ENCODE peak calls at places on chromosomes 13 and 19, in six cellular contexts. Q is HCT116; B is effector memory CD4-positive, alpha-beta T cell; U is upper lobe of left lung; X is ovary; H is H1. R is an unnamed sample.

GRCh38 chr19:8046569-8047165 is 5.9 kb upstream of the CCL25 start:
- DNase-seq in Q (no peak), B (no peak), U (no peak), X (no peak), H (no peak), R (no peak)

GRCh38 chr19:3365447-3366103 is 808 bp upstream of the NFIC start:
- DNase-seq in Q (peak; percentile 40), B (no peak), U (peak; percentile 73), X (peak; percentile 69), H (no peak), R (no peak)

GRCh38 chr19:12995596-12996541 is 594 bp downstream of the NFIX start:
- DNase-seq in Q (no peak), B (no peak), U (no peak), X (peak; percentile 75), H (no peak), R (no peak)

GRCh38 chr19:1469936-1470863 is 8.8 kb downstream of the C19orf25 start:
- DNase-seq in Q (peak; percentile 42), B (peak; percentile 45), U (no peak), X (peak; percentile 72), H (no peak), R (no peak)

GRCh38 chr19:45780448-45781281 is 1.6 kb downstream of the DMPK start:
- DNase-seq in Q (no peak), B (no peak), U (no peak), X (peak; percentile 43), H (no peak), R (no peak)

GRCh38 chr13:52749446-52749845 is 9.8 kb upstream of the CNMD start:
- DNase-seq in Q (no peak), B (no peak), U (no peak), X (no peak), H (no peak), R (no peak)

GRCh38 chr13:39102981-39103490 is 64.8 kb downstream of the NHLRC3 start:
- DNase-seq in Q (no peak), B (no peak), U (no peak), X (no peak), H (no peak), R (no peak)

GRCh38 chr13:44471686-44472085 is 98.1 kb downstream of the SERP2 start:
- DNase-seq in Q (no peak), B (no peak), U (no peak), X (no peak), H (no peak), R (no peak)

GRCh38 chr19:3556978-3557460 is 367 bp downstream of the MFSD12 start:
- DNase-seq in Q (no peak), B (peak; percentile 66), U (peak; percentile 49), X (no peak), H (no peak), R (no peak)

GRCh38 chr13:99806671-99807070 is 164.9 kb downstream of the ZIC5 start:
- DNase-seq in Q (no peak), B (no peak), U (no peak), X (no peak), H (no peak), R (no peak)

GRCh38 chr13:109389892-109390345 is 396.5 kb downstream of the IRS2 start:
- DNase-seq in Q (no peak), B (no peak), U (no peak), X (no peak), H (no peak), R (no peak)

GRCh38 chr13:53691417-53691816 is 662.8 kb downstream of the OLFM4 start:
- DNase-seq in Q (no peak), B (no peak), U (no peak), X (no peak), H (no peak), R (no peak)

GRCh38 chr19:2631213-2631821 is 71.2 kb downstream of the GNG7 start:
- DNase-seq in Q (no peak), B (no peak), U (no peak), X (no peak), H (no peak), R (no peak)

GRCh38 chr19:56690668-56691067 is 19.1 kb upstream of the ZNF835 start:
- DNase-seq in Q (no peak), B (no peak), U (no peak), X (no peak), H (no peak), R (no peak)

GRCh38 chr13:51781246-51782022 is 22.5 kb downstream of the DHRS12 start:
- DNase-seq in Q (peak; percentile 18), B (no peak), U (peak; percentile 59), X (no peak), H (no peak), R (no peak)

GRCh38 chr13:113117956-113118327 is 4.7 kb upstream of the F10 start:
- DNase-seq in Q (no peak), B (no peak), U (peak; percentile 4), X (peak; percentile 8), H (no peak), R (no peak)

GRCh38 chr13:84137292-84137691 is 255.0 kb upstream of the SLITRK1 start:
- DNase-seq in Q (no peak), B (peak; percentile 37), U (peak; percentile 26), X (no peak), H (no peak), R (no peak)

GRCh38 chr19:44747739-44748425 is 626 bp upstream of the BCL3 start:
- DNase-seq in Q (no peak), B (peak; percentile 18), U (peak; percentile 80), X (peak; percentile 76), H (no peak), R (no peak)

GRCh38 chr19:6484251-6484650 is 2.7 kb upstream of the DENND1C start:
- DNase-seq in Q (no peak), B (no peak), U (peak; percentile 61), X (no peak), H (no peak), R (no peak)

GRCh38 chr19:55304980-55305379 is 20.2 kb downstream of the TMEM150B start:
- DNase-seq in Q (no peak), B (no peak), U (no peak), X (no peak), H (no peak), R (no peak)

GRCh38 chr13:68984688-68985319 is 1122.8 kb upstream of the ATXN8OS start:
- DNase-seq in Q (no peak), B (no peak), U (no peak), X (no peak), H (no peak), R (no peak)

GRCh38 chr19:29577662-29577963 is 28.5 kb upstream of the POP4 start:
- DNase-seq in Q (no peak), B (no peak), U (no peak), X (no peak), H (no peak), R (no peak)

GRCh38 chr19:29574518-29574917 is 31.6 kb upstream of the POP4 start:
- DNase-seq in Q (no peak), B (no peak), U (no peak), X (no peak), H (no peak), R (no peak)

GRCh38 chr19:29578349-29578748 is 27.7 kb upstream of the POP4 start:
- DNase-seq in Q (no peak), B (no peak), U (no peak), X (no peak), H (no peak), R (no peak)

GRCh38 chr19:29576761-29577661 is 29.1 kb upstream of the POP4 start:
- DNase-seq in Q (no peak), B (no peak), U (no peak), X (no peak), H (no peak), R (no peak)

GRCh38 chr19:29576043-29576442 is 30.0 kb upstream of the POP4 start:
- DNase-seq in Q (no peak), B (no peak), U (no peak), X (no peak), H (no peak), R (no peak)
- H3K27me3 ChIP-seq in Q (peaks cover 75% of the 10 kb centered on the region), B (peaks cover 8% of the 10 kb centered on the region), U (no peaks in the 10 kb centered on the region), X (no peaks in the 10 kb centered on the region), H (no peaks in the 10 kb centered on the region), R (no peaks in the 10 kb centered on the region)

DNA sequence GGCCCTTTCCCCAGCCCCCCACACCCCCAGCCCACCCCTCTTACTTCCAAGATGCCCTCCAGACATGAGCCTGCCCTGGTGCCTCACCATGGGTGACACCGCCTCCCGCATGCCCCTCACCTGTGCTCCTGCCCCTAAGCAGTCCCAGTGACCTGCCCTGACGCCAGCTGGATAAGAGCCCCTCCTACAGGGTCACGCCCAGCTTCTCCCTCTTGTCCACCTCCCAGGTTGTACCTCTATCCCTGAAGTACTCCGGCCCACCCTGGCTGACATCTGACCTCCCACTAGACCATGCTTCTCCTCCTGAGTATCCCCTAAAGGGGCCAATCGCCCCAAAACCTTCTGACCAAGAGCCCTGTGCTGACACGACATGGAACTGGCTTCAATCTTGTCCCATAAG is 51.3 kb downstream of the COLGALT1 start:
- DNase-seq in Q (no peak), B (no peak), U (no peak), X (peak; percentile 38), H (no peak), R (no peak)
- H3K27ac ChIP-seq in Q (peak overlapping the region; percentile 87), B (no peak overlapping the region), U (peak overlapping the region; percentile 67), X (no peak overlapping the region), H (no peak overlapping the region), R (no peak overlapping the region)

DNA sequence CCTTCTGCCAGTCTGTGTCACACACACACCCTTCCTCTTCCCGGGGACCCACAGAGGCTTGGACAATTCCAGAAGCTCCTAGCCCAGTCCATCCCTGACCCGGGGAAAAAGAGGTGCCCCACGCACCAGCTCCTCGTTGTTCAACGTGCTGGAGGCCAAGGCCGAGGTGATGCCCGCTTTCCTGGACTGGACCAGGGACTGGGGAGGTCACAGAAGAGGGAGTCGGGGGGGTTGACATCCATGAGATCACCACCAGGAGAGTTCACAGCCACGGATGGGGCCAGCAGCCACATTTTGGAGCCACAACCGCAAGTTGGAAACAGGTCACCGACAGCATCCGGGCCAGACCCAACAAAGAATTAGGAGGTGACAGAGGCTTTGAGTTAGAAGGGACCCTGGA is 39.4 kb downstream of the UNC13A start:
- DNase-seq in Q (no peak), B (no peak), U (no peak), X (no peak), H (no peak), R (no peak)
- H3K36me3 ChIP-seq in Q (no peaks in the 10 kb centered on the region), B (no peaks in the 10 kb centered on the region), U (no peaks in the 10 kb centered on the region), X (no peaks in the 10 kb centered on the region), H (peaks cover 10% of the 10 kb centered on the region), R (peaks cover 23% of the 10 kb centered on the region)

GRCh38 chr13:97231832-97232201 is 9.7 kb downstream of the MBNL2 start:
- DNase-seq in Q (no peak), B (no peak), U (no peak), X (no peak), H (no peak), R (no peak)

GRCh38 chr13:97233499-97233898 is 11.4 kb downstream of the MBNL2 start:
- DNase-seq in Q (no peak), B (no peak), U (no peak), X (no peak), H (no peak), R (no peak)

GRCh38 chr13:97235549-97236206 is 13.5 kb downstream of the MBNL2 start:
- DNase-seq in Q (no peak), B (no peak), U (no peak), X (no peak), H (no peak), R (no peak)

GRCh38 chr13:97234742-97235141 is 12.6 kb downstream of the MBNL2 start:
- DNase-seq in Q (no peak), B (no peak), U (peak; percentile 69), X (no peak), H (no peak), R (no peak)

DNA sequence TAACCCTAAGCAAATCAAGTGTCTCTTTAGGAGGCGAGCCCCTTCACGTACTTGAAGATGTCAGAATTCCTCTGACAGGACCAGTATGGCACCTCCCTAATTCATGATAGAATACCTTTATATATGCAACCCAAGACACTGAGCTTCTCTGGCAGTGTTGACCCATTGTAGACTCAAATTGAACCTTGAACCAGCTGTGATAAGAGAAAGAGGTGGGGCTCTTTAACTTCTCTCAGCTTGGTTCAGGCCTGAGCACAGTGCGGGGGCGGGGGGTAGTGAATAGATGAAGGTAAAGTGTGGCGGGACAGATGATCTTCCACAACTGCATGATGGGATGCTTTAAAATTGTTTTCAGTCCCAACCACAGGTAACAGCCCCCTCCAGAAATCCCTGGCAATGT is 12.1 kb downstream of the MBNL2 start:
- DNase-seq in Q (no peak), B (no peak), U (no peak), X (no peak), H (no peak), R (no peak)
- H3K27me3 ChIP-seq in Q (no peaks in the 10 kb centered on the region), B (no peaks in the 10 kb centered on the region), U (no peaks in the 10 kb centered on the region), X (no peaks in the 10 kb centered on the region), H (peaks cover 53% of the 10 kb centered on the region), R (peaks cover 32% of the 10 kb centered on the region)